ENCODE peak calls at places on chromosome 13, in five cellular contexts. J is HepG2, W is K562, P is SK-N-SH, F is GM12878. U is an unnamed sample.

GRCh38 chr13:54934121-54934520 is 1905.5 kb downstream of the OLFM4 start:
- DNase-seq in J (no peak), W (no peak), P (no peak), F (no peak), U (no peak)

GRCh38 chr13:35791191-35791902 is 314.9 kb upstream of the MAB21L1 start:
- DNase-seq in J (no peak), W (no peak), P (no peak), F (no peak), U (no peak)

GRCh38 chr13:72953391-72953960 is 105.3 kb upstream of the KLF5 start:
- DNase-seq in J (no peak), W (no peak), P (no peak), F (no peak), U (no peak)

GRCh38 chr13:75636339-75637095 is 387 bp downstream of the LMO7 start:
- DNase-seq in J (peak; percentile 18), W (peak; percentile 17), P (peak; percentile 67), F (no peak), U (peak; percentile 33)

GRCh38 chr13:99736541-99736940 is 235.0 kb downstream of the ZIC5 start:
- DNase-seq in J (no peak), W (no peak), P (no peak), F (no peak), U (no peak)

GRCh38 chr13:46810440-46810839 is 13.5 kb upstream of the ESD start:
- DNase-seq in J (no peak), W (no peak), P (no peak), F (no peak), U (no peak)

GRCh38 chr13:62556973-62557372 is 1141.3 kb upstream of the PCDH20 start:
- DNase-seq in J (no peak), W (no peak), P (no peak), F (no peak), U (no peak)

GRCh38 chr13:100987993-100988392 is 313.4 kb upstream of the TMTC4 start:
- DNase-seq in J (no peak), W (no peak), P (no peak), F (no peak), U (no peak)

GRCh38 chr13:34201050-34201913 is 383.3 kb downstream of the RFC3 start:
- DNase-seq in J (peak; percentile 16), W (no peak), P (no peak), F (no peak), U (no peak)

GRCh38 chr13:38769526-38769925 is 82.6 kb downstream of the FREM2 start:
- DNase-seq in J (no peak), W (no peak), P (no peak), F (no peak), U (no peak)

GRCh38 chr13:84896128-84896527 is 903.1 kb downstream of the SLITRK6 start:
- DNase-seq in J (peak; percentile 52), W (peak; percentile 5), P (peak; percentile 51), F (peak; percentile 1), U (no peak)

GRCh38 chr13:51942189-51942588 is 69.1 kb downstream of the ATP7B start:
- DNase-seq in J (no peak), W (no peak), P (no peak), F (no peak), U (no peak)

GRCh38 chr13:40496035-40496810 is 170.2 kb downstream of the FOXO1 start:
- DNase-seq in J (no peak), W (no peak), P (no peak), F (no peak), U (no peak)

GRCh38 chr13:106617561-106617960 is 49.6 kb upstream of the ARGLU1 start:
- DNase-seq in J (no peak), W (no peak), P (no peak), F (no peak), U (no peak)

GRCh38 chr13:50284540-50284939 is 269.3 kb downstream of the KCNRG start:
- DNase-seq in J (no peak), W (no peak), P (no peak), F (no peak), U (peak; percentile 63)

GRCh38 chr13:66864627-66865026 is 365.5 kb downstream of the PCDH9 start:
- DNase-seq in J (no peak), W (no peak), P (no peak), F (no peak), U (no peak)

GRCh38 chr13:95030948-95031347 is 270.3 kb downstream of the ABCC4 start:
- DNase-seq in J (no peak), W (no peak), P (no peak), F (no peak), U (no peak)

GRCh38 chr13:108200781-108201398 is 14.4 kb downstream of the LIG4 start:
- DNase-seq in J (no peak), W (no peak), P (no peak), F (no peak), U (no peak)

GRCh38 chr13:71775946-71776345 is 91.1 kb downstream of the DACH1 start:
- DNase-seq in J (no peak), W (no peak), P (no peak), F (no peak), U (no peak)

GRCh38 chr13:26010487-26011207 is 41.2 kb downstream of the SHISA2 start:
- DNase-seq in J (no peak), W (no peak), P (no peak), F (no peak), U (no peak)

GRCh38 chr13:39777021-39777420 is 121.6 kb downstream of the COG6 start:
- DNase-seq in J (no peak), W (no peak), P (no peak), F (no peak), U (no peak)

GRCh38 chr13:51995677-51996551 is 15.3 kb downstream of the ATP7B start:
- DNase-seq in J (no peak), W (peak; percentile 39), P (no peak), F (no peak), U (no peak)

GRCh38 chr13:39023761-39024160 is 14.1 kb downstream of the PROSER1 start:
- DNase-seq in J (no peak), W (no peak), P (no peak), F (no peak), U (no peak)

GRCh38 chr13:41004875-41005693 is 14.0 kb downstream of the ELF1 start:
- DNase-seq in J (no peak), W (no peak), P (no peak), F (peak; percentile 79), U (peak; percentile 37)

GRCh38 chr13:30323524-30323923 is 16.2 kb upstream of the KATNAL1 start:
- DNase-seq in J (no peak), W (no peak), P (no peak), F (no peak), U (no peak)

GRCh38 chr13:26656919-26657318 is 99.4 kb downstream of the WASF3 start:
- DNase-seq in J (peak; percentile 24), W (no peak), P (no peak), F (no peak), U (no peak)

GRCh38 chr13:45198041-45198440 is 2.8 kb downstream of the KCTD4 start:
- DNase-seq in J (no peak), W (no peak), P (no peak), F (no peak), U (no peak)

GRCh38 chr13:24033527-24034302 is 126.8 kb upstream of the SPATA13 start:
- DNase-seq in J (no peak), W (no peak), P (no peak), F (no peak), U (no peak)

GRCh38 chr13:49183672-49184315 is 36.3 kb upstream of the MLNR start:
- DNase-seq in J (no peak), W (no peak), P (no peak), F (no peak), U (no peak)

GRCh38 chr13:49185264-49185663 is 34.9 kb upstream of the MLNR start:
- DNase-seq in J (no peak), W (no peak), P (no peak), F (peak; percentile 12), U (peak; percentile 32)

GRCh38 chr13:49184621-49185020 is 35.5 kb upstream of the MLNR start:
- DNase-seq in J (no peak), W (no peak), P (no peak), F (no peak), U (no peak)
- H3K27ac ChIP-seq in J (no peak overlapping the region), W (no peak overlapping the region), P (no peak overlapping the region), F (no peak overlapping the region), U (no peak overlapping the region)

GRCh38 chr13:48709213-48709612 is 55.5 kb downstream of the CYSLTR2 start:
- DNase-seq in J (no peak), W (no peak), P (no peak), F (no peak), U (no peak)

GRCh38 chr13:48712141-48712540 is 58.4 kb downstream of the CYSLTR2 start:
- DNase-seq in J (no peak), W (no peak), P (no peak), F (no peak), U (no peak)

GRCh38 chr13:48710160-48710559 is 56.4 kb downstream of the CYSLTR2 start:
- DNase-seq in J (no peak), W (no peak), P (no peak), F (no peak), U (no peak)

GRCh38 chr13:48707405-48707804 is 53.7 kb downstream of the CYSLTR2 start:
- DNase-seq in J (no peak), W (no peak), P (no peak), F (no peak), U (no peak)

GRCh38 chr13:48708764-48709163 is 55.0 kb downstream of the CYSLTR2 start:
- DNase-seq in J (no peak), W (no peak), P (no peak), F (no peak), U (no peak)
- TF ChIP-seq REST in J (no peak), W (no peak), P (no peak), F (no peak), U (no peak)

GRCh38 chr13:28636677-28637317 is 22.1 kb upstream of the POMP start:
- DNase-seq in J (peak; percentile 58), W (peak; percentile 35), P (peak; percentile 64), F (peak; percentile 68), U (no peak)
- TF ChIP-seq GABPA in J (no peak), W (no peak), P (no peak), F (peak; percentile 52), U (peak; percentile 19)

DNA sequence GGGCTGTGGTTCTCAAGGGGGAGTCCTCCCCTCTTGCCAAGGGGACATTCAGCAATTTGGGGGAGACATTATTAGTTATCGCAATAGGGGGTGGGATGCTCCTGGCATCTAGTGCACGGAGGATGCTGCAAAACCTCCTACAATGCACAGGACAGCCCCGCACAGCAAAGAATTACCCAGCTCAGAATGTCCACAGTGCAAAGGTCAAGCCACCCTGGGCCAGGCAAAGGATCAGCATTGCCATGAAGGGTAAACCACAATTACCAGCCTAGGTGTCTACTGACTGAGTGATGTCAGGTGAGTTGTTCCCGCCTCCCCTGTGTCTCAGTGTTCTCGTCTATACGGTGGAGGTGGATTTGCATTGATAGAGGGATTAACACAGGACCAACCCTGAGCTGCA is 2.4 kb upstream of the METTL21C start:
- DNase-seq in J (peak; percentile 10), W (no peak), P (no peak), F (no peak), U (no peak)
- H3K27ac ChIP-seq in J (no peak overlapping the region), W (no peak overlapping the region), P (no peak overlapping the region), F (no peak overlapping the region), U (no peak overlapping the region)

GRCh38 chr13:86383151-86383550 is 583.9 kb upstream of the SLITRK6 start:
- DNase-seq in J (no peak), W (no peak), P (no peak), F (no peak), U (no peak)
- TF ChIP-seq REST in J (no peak), W (no peak), P (no peak), F (no peak), U (no peak)

U was measured in HL-60.